ENCODE peak calls at places on chromosomes 7 and 10, in eight cellular contexts. U is pons; O is cardiac fibroblast; V is stimulated activated effector memory CD8-positive, alpha-beta T cell treated with anti-CD3 and anti-CD28 coated beads, Interleukin-12 subunit alpha, Interleukin-12 subunit beta, amount 100 ng/mL, for 72 hours; J is activated CD8-positive, alpha-beta memory T cell treated with anti-CD3 and anti-CD28 coated beads for 1 hour; Q is central memory CD8-positive, alpha-beta T cell; X is GM06990; I is skeletal muscle cell. Z is an unnamed sample.

GRCh38 chr10:24008164-24009066 is 200.5 kb upstream of the KIAA1217 start:
- DNase-seq in U (peak), O (peak), V (no peak), J (no peak), Q (no peak), X (no peak), I (peak), Z (no peak)

GRCh38 chr7:132221356-132221755 is 354.9 kb downstream of the PLXNA4 start:
- DNase-seq in U (no peak), O (no peak), V (no peak), J (no peak), Q (no peak), X (no peak), I (no peak), Z (no peak)

GRCh38 chr7:159093351-159093971 is 51.2 kb downstream of the VIPR2 start:
- DNase-seq in U (no peak), O (no peak), V (no peak), J (no peak), Q (no peak), X (no peak), I (no peak), Z (no peak)

GRCh38 chr7:28071570-28071969 is 109.0 kb downstream of the JAZF1 start:
- DNase-seq in U (no peak), O (no peak), V (no peak), J (no peak), Q (no peak), X (no peak), I (no peak), Z (no peak)

GRCh38 chr7:115297651-115298050 is 375.8 kb downstream of the MDFIC start:
- DNase-seq in U (no peak), O (peak), V (no peak), J (no peak), Q (no peak), X (no peak), I (peak), Z (no peak)

GRCh38 chr7:516606-517456 is 2.8 kb downstream of the PDGFA start:
- DNase-seq in U (no peak), O (peak), V (peak), J (no peak), Q (no peak), X (no peak), I (no peak), Z (no peak)

GRCh38 chr7:100803398-100804161 is 23.7 kb downstream of the EPHB4 start:
- DNase-seq in U (peak), O (peak), V (no peak), J (no peak), Q (no peak), X (peak), I (peak), Z (peak)

GRCh38 chr7:43646603-43647313 is 63.9 kb downstream of the STK17A start:
- DNase-seq in U (peak), O (peak), V (no peak), J (no peak), Q (no peak), X (no peak), I (no peak), Z (peak)

GRCh38 chr7:126535176-126535575 is 717.6 kb downstream of the GRM8 start:
- DNase-seq in U (no peak), O (no peak), V (no peak), J (no peak), Q (no peak), X (no peak), I (no peak), Z (no peak)

GRCh38 chr7:2227699-2228098 is 5.0 kb downstream of the MAD1L1 start:
- DNase-seq in U (no peak), O (no peak), V (no peak), J (no peak), Q (no peak), X (no peak), I (no peak), Z (no peak)

GRCh38 chr7:25842201-25842726 is 309.7 kb upstream of the NFE2L3 start:
- DNase-seq in U (no peak), O (peak), V (no peak), J (no peak), Q (no peak), X (no peak), I (no peak), Z (no peak)

GRCh38 chr10:119131512-119132240 is 27.8 kb downstream of the DENND10 start:
- DNase-seq in U (peak), O (peak), V (peak), J (no peak), Q (no peak), X (peak), I (no peak), Z (peak)

GRCh38 chr7:73769481-73770001 is 529 bp downstream of the CLDN3 start:
- DNase-seq in U (no peak), O (no peak), V (no peak), J (no peak), Q (no peak), X (no peak), I (no peak), Z (no peak)

Z was measured in Ammon's horn.